ENCODE peak calls at places on chromosome 13, in five cellular contexts. Z is body of pancreas, L is IMR-90, H is spleen, M is heart left ventricle. F is an unnamed sample. For H3K9me3, the result is how much of the 10 kb centered on the place peaks cover.

GRCh38 chr13:51317262-51317661 is 22.2 kb upstream of the SERPINE3 start:
- DNase-seq in Z (no peak), L (peak), H (no peak), M (no peak), F (no peak)

GRCh38 chr13:23570099-23570926 is at the start of gene TNFRSF19:
- DNase-seq in Z (peak), L (peak), H (no peak), M (peak), F (peak)

GRCh38 chr13:39451860-39452301 is 151.1 kb downstream of the LHFPL6 start:
- DNase-seq in Z (peak), L (peak), H (no peak), M (peak), F (peak)

GRCh38 chr13:65508745-65509144 is 1721.4 kb downstream of the PCDH9 start:
- DNase-seq in Z (no peak), L (no peak), H (no peak), M (no peak), F (no peak)

GRCh38 chr13:102510072-102510471 is 86.7 kb upstream of the TPP2 start:
- DNase-seq in Z (no peak), L (no peak), H (no peak), M (no peak), F (no peak)

GRCh38 chr13:61727714-61728275 is 312.1 kb upstream of the PCDH20 start:
- DNase-seq in Z (no peak), L (no peak), H (no peak), M (no peak), F (no peak)

GRCh38 chr13:85828094-85828684 is 29.0 kb upstream of the SLITRK6 start:
- DNase-seq in Z (no peak), L (peak), H (no peak), M (no peak), F (no peak)

GRCh38 chr13:93867481-93867880 is 612.0 kb downstream of the DCT start:
- DNase-seq in Z (no peak), L (peak), H (no peak), M (no peak), F (no peak)

GRCh38 chr13:93805736-93806135 is 579.1 kb downstream of the GPC6 start:
- DNase-seq in Z (no peak), L (no peak), H (no peak), M (no peak), F (no peak)

GRCh38 chr13:109745702-109746101 is 40.7 kb downstream of the IRS2 start:
- DNase-seq in Z (no peak), L (no peak), H (no peak), M (no peak), F (no peak)

GRCh38 chr13:24183741-24184182 is 23.2 kb downstream of the SPATA13 start:
- DNase-seq in Z (peak), L (no peak), H (no peak), M (no peak), F (peak)

GRCh38 chr13:112740502-112741131 is 50.8 kb downstream of the ATP11A start:
- DNase-seq in Z (peak), L (peak), H (peak), M (peak), F (peak)

GRCh38 chr13:77904031-77904430 is 14.6 kb downstream of the EDNRB start:
- DNase-seq in Z (no peak), L (no peak), H (no peak), M (no peak), F (no peak)

GRCh38 chr13:39306639-39307589 is 268.7 kb downstream of the NHLRC3 start:
- DNase-seq in Z (no peak), L (no peak), H (no peak), M (no peak), F (no peak)

GRCh38 chr13:93786846-93787245 is 560.2 kb downstream of the GPC6 start:
- DNase-seq in Z (no peak), L (no peak), H (no peak), M (no peak), F (no peak)

GRCh38 chr13:79741006-79741405 is 260.1 kb downstream of the NDFIP2 start:
- DNase-seq in Z (peak), L (peak), H (no peak), M (no peak), F (peak)

GRCh38 chr13:44244288-44244687 is 129.3 kb upstream of the SERP2 start:
- DNase-seq in Z (no peak), L (peak), H (no peak), M (no peak), F (no peak)

GRCh38 chr13:112754281-112755025 is 64.6 kb downstream of the ATP11A start:
- DNase-seq in Z (no peak), L (no peak), H (peak), M (no peak), F (no peak)

GRCh38 chr13:102777716-102778115 is 4.1 kb upstream of the TEX30 start:
- DNase-seq in Z (no peak), L (no peak), H (no peak), M (no peak), F (no peak)

GRCh38 chr13:66915596-66916185 is 314.4 kb downstream of the PCDH9 start:
- DNase-seq in Z (no peak), L (peak), H (no peak), M (no peak), F (no peak)

DNA sequence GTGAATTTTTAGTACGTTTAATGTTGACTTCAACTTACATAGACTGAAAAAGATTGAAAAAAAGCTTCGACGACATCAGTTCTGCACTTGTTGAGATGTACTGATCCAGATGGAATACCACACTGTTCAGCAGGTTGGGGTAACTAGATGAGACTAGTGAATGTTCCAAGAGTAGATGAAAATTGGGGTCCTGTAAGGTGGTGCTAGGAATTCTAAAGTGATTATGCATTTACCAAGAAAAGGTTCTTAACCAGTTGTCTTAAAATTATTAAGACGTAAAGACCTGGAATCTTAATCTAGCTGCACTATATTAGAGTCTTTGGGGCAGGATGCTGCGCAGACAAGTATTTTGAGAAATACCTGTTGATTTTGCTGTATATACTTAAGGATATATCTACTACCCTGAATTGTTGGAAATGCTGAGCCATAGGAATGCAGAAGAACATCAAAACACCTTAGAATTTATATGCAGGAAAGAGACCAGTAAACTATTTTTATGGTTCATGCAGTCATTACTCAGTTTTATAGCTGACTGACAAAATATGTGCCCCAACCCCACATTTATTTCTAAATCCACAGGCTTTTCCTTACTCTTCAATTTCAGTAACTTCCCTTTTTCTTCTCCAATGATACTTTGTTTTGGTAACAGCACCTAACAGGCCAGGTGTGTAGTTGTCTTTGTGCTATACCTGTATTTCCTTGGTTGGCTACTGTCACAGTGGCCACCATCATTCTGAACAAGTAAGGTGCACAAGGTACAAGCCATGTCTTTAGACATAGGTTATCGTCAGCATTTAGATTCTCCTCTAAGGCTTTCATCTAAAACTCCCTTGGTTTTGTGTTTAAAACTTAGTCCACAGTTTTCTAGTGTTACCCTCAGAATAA is 8.6 kb downstream of the MIR17HG start:
- DNase-seq in Z (no peak), L (no peak), H (no peak), M (no peak), F (no peak)
- TF ChIP-seq POLR2A in Z (no peak), L (no peak), H (no peak), M (no peak), F (no peak)

DNA sequence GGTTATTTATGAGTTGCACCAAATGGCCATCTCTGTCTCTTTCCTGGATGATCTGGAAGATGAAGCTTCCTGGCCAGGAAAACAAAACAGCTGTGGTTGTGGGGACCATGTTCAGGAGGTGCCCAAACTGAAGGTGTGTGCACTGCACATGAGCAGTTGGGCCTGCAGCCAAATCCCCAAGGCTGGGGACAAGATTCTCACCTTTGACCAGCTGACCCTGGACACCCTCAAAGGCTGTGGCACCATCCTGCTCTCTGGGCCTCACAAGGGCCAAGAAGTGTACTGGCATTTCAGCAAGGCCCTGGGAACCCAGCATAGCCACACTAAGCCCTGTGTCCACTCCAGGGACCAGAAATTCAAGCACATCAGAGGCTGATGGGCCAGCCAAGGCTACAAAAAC is 84.2 kb downstream of the KCNRG start:
- DNase-seq in Z (no peak), L (no peak), H (no peak), M (no peak), F (no peak)
- H3K9me3 ChIP-seq in Z (under half), L (under half), H (under half), M (under half), F (under half)

GRCh38 chr13:98504029-98504351 is 72.9 kb downstream of the STK24 start:
- DNase-seq in Z (no peak), L (no peak), H (no peak), M (no peak), F (no peak)

GRCh38 chr13:98508280-98509074 is 68.4 kb downstream of the STK24 start:
- DNase-seq in Z (no peak), L (peak), H (no peak), M (no peak), F (no peak)

GRCh38 chr13:98507060-98507797 is 69.7 kb downstream of the STK24 start:
- DNase-seq in Z (peak), L (no peak), H (no peak), M (peak), F (no peak)

GRCh38 chr13:98504371-98504963 is 72.4 kb downstream of the STK24 start:
- DNase-seq in Z (no peak), L (no peak), H (no peak), M (no peak), F (no peak)

GRCh38 chr13:98506343-98507059 is 70.4 kb downstream of the STK24 start:
- DNase-seq in Z (no peak), L (no peak), H (no peak), M (no peak), F (no peak)
- H3K4me3 ChIP-seq in Z (no peak), L (no peak), H (no peak), M (no peak), F (no peak)

DNA sequence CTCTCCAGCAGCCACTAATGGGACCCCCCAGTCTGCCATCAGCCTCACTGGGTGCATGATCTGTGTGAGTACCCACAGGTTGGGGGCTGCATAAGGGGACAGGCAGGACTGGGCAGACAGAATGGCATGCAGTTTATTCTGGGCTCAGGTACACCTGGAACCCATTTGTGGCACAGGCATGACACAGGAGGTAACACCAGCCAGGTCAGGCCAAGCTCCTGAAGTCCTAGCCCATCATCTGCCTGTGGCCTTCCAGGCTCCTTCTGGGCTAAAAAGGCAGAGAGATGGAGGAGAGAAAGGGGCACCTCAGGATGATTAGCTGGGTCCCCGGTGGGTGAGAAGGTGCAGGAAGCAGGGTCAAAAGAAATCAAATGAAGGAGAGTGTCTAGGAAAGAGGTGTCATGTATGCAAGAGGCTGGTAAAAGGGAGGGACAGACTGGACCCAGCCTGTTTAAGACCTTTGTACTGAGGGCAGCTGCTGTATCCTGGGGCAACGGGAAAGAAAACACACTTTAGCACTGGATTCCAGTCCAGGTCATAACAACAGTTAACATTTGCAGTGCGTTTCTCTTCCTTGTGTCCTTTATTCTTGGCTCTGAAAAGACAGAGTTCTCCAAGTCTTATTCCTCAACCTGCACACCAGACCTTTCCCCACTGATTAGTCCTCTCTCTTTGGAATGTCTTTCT is 20.2 kb upstream of the DGKH start:
- DNase-seq in Z (peak), L (no peak), H (no peak), M (no peak), F (no peak)
- TF ChIP-seq POLR2A in Z (no peak), L (no peak), H (no peak), M (no peak), F (no peak)

GRCh38 chr13:111573801-111574200 is 253.4 kb downstream of the TEX29 start:
- DNase-seq in Z (no peak), L (no peak), H (peak), M (no peak), F (no peak)
- H3K9me3 ChIP-seq in Z (under half), L (under half), H (under half), M (under half), F (under half)

GRCh38 chr13:106533940-106534843 is 1.3 kb downstream of the EFNB2 start:
- DNase-seq in Z (peak), L (peak), H (peak), M (peak), F (no peak)

GRCh38 chr13:106535552-106536243 is at the start of gene EFNB2:
- DNase-seq in Z (peak), L (peak), H (peak), M (peak), F (peak)

GRCh38 chr13:106533101-106533939 is 2.1 kb downstream of the EFNB2 start:
- DNase-seq in Z (peak), L (peak), H (peak), M (peak), F (peak)

GRCh38 chr13:106536244-106537034 is 977 bp upstream of the EFNB2 start:
- DNase-seq in Z (peak), L (peak), H (peak), M (peak), F (peak)

DNA sequence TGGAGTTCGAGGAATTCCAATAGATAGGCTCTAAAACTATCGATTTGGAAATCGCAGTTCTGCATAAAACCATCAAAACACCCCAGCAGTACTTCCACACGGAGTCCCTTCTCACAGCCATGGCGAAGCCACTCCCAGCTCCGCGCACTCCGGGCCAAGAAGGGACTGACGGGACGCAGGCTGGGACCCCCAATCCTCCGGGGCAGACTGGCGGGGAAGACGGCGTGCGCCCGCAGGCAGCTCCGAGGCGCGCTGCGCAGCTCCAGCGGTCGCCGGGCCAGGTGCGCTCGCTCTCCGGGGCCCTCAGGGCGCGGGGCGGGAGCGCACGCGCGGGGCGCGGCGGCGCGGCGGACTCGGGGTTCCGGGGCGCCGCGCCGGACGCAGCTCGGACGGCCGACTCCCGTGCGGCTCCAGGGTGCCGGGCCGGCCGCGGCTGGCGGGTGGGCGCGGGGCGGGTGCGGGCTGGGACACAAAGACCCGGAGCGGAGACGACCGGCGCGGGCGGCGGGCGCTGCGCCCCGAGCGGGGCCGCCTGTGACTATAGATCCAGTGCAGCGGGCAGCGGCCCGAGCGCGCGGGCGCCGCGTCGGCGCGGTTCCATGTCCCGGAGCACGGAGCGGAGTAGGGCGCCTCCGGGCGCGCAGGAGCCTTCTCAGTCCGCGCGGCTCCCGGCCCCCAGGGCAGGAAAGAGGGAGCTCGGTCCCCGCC is 464 bp downstream of the EFNB2 start:
- DNase-seq in Z (peak), L (peak), H (peak), M (no peak), F (no peak)
- H3K4me3 ChIP-seq in Z (no peak), L (peak), H (peak), M (peak), F (peak)

DNA sequence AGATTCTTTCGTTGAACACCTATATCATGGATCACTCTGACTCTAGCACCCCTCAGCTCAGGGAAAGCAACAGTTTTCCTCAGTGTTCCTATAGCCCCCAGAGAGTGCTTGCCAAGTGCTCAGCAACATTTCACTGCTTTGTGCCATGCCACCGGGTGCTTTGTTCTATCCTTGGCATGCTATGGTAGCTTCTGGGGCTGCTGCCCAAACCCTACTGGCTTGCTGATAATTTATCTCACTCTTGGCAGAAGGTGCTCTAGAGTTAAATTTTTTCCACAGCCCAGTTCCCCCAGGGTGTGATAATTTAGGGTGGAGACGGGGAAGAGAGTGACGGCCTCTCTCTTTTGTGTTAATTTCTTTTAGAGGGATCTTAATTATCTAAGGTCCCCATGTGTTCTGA is 12.5 kb upstream of the CSNK1A1L start:
- DNase-seq in Z (peak), L (no peak), H (no peak), M (peak), F (no peak)
- TF ChIP-seq POLR2A in Z (no peak), L (no peak), H (no peak), M (no peak), F (no peak)

DNA sequence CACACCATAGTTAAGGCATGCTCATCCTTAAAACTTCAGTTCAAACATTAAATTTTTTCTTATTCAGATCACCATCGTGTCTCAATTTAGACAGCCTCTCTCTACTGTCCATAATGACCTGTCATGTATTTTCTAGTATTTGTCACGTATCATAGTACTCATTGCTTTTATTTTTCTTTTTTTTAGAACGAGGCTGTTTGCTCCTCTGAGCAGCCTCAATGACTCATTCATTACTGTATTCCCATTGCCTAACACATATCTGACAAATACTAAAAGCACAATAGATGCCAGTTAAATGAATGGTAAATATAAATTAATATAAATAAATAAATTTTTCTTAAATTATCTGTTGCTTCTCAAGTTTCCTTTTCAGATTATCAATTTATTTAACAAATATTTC is 245.5 kb downstream of the TUBA3C start:
- DNase-seq in Z (no peak), L (no peak), H (no peak), M (no peak), F (no peak)
- H3K9me3 ChIP-seq in Z (under half), L (under half), H (under half), M (under half), F (under half)

DNA sequence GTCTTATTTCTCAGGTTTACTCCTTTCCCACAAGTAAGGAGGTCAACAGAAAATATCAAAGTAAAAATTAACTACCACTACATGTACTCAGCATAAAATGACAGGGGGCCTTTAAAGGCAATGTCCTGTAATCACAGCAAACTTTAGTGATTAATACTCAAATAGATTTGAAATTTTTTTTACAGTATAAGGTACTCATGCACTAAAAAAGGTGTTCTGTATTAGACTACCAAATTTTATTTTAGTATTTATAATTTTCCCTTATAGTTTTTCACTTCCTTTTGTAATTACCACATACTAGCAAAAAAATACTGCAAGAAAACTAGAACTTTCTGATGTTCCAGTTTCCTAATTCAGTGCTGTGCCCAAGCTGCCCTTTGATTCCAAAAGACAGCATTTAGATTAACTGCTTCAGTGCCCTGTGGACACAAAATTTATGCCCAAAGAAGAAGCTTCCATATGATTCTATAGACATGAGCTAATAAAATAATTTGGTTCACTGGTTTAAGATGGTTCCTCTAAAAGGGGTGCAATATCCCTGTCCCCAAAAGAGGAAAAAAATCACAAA is 70.6 kb downstream of the KLF12 start:
- DNase-seq in Z (no peak), L (no peak), H (no peak), M (no peak), F (no peak)
- H3K4me3 ChIP-seq in Z (no peak), L (no peak), H (no peak), M (no peak), F (no peak)